ENCODE peak calls at places on chromosomes 4 and X, in four cellular contexts. One of them, this sample, is unnamed.

GRCh38 chrX:111353810-111354209 is 58.2 kb downstream of the DCX start:
- DNase-seq in tibial nerve: no peak
- DNase-seq in IMR-90: no peak
- DNase-seq in Peyer's patch: no peak
- DNase-seq in this sample: no peak

GRCh38 chrX:51598899-51599298 is 19.8 kb downstream of the CENPVL3 start:
- DNase-seq in IMR-90: no peak
- DNase-seq in Peyer's patch: no peak
- DNase-seq in tibial nerve: no peak
- DNase-seq in this sample: no peak

GRCh38 chr4:125423124-125423523 is 108.4 kb downstream of the FAT4 start:
- DNase-seq in tibial nerve: no peak
- DNase-seq in IMR-90: no peak
- DNase-seq in Peyer's patch: no peak
- DNase-seq in this sample: no peak

GRCh38 chr4:168836482-168836881 is 173.6 kb downstream of the CBR4 start:
- DNase-seq in IMR-90: no peak
- DNase-seq in Peyer's patch: no peak
- DNase-seq in tibial nerve: no peak
- DNase-seq in this sample: no peak

GRCh38 chrX:53356186-53356585 is 66.3 kb downstream of the SMC1A start:
- DNase-seq in tibial nerve: no peak
- DNase-seq in IMR-90: no peak
- DNase-seq in Peyer's patch: no peak
- DNase-seq in this sample: no peak

GRCh38 chrX:107025538-107025937 is 25.5 kb upstream of the MORC4 start:
- DNase-seq in Peyer's patch: no peak
- DNase-seq in IMR-90: peak; percentile 24
- DNase-seq in tibial nerve: no peak
- DNase-seq in this sample: no peak

GRCh38 chr4:156294577-156294976 is 340.9 kb upstream of the CTSO start:
- DNase-seq in tibial nerve: no peak
- DNase-seq in IMR-90: peak; percentile 87
- DNase-seq in Peyer's patch: no peak
- DNase-seq in this sample: no peak

GRCh38 chr4:82543131-82543530 is 18.7 kb downstream of the TMEM150C start:
- DNase-seq in tibial nerve: no peak
- DNase-seq in IMR-90: no peak
- DNase-seq in Peyer's patch: no peak
- DNase-seq in this sample: no peak

GRCh38 chrX:7330551-7330950 is 182.6 kb upstream of the PUDP start:
- DNase-seq in IMR-90: peak; percentile 21
- DNase-seq in Peyer's patch: no peak
- DNase-seq in tibial nerve: no peak
- DNase-seq in this sample: no peak

GRCh38 chr4:19936471-19936870 is 315.2 kb upstream of the SLIT2 start:
- DNase-seq in IMR-90: peak; percentile 88
- DNase-seq in Peyer's patch: no peak
- DNase-seq in tibial nerve: no peak
- DNase-seq in this sample: no peak

GRCh38 chr4:139556735-139557505 is 901 bp upstream of the SETD7 start:
- DNase-seq in tibial nerve: peak; percentile 31
- DNase-seq in Peyer's patch: peak; percentile 92
- DNase-seq in IMR-90: no peak
- DNase-seq in this sample: peak; percentile 85

GRCh38 chr4:71559957-71560541 is 221.2 kb downstream of the SLC4A4 start:
- DNase-seq in Peyer's patch: no peak
- DNase-seq in tibial nerve: no peak
- DNase-seq in IMR-90: peak; percentile 64
- DNase-seq in this sample: no peak

GRCh38 chrX:39969826-39970569 is 127.8 kb downstream of the BCOR start:
- DNase-seq in tibial nerve: no peak
- DNase-seq in IMR-90: no peak
- DNase-seq in Peyer's patch: no peak
- DNase-seq in this sample: no peak

GRCh38 chr4:186723207-186724047 is at the start of gene FAT1:
- DNase-seq in IMR-90: peak; percentile 71
- DNase-seq in tibial nerve: peak; percentile 40
- DNase-seq in Peyer's patch: peak; percentile 71
- DNase-seq in this sample: peak; percentile 72

GRCh38 chr4:21625447-21625846 is 323.1 kb downstream of the KCNIP4 start:
- DNase-seq in Peyer's patch: no peak
- DNase-seq in tibial nerve: no peak
- DNase-seq in IMR-90: no peak
- DNase-seq in this sample: no peak

DNA sequence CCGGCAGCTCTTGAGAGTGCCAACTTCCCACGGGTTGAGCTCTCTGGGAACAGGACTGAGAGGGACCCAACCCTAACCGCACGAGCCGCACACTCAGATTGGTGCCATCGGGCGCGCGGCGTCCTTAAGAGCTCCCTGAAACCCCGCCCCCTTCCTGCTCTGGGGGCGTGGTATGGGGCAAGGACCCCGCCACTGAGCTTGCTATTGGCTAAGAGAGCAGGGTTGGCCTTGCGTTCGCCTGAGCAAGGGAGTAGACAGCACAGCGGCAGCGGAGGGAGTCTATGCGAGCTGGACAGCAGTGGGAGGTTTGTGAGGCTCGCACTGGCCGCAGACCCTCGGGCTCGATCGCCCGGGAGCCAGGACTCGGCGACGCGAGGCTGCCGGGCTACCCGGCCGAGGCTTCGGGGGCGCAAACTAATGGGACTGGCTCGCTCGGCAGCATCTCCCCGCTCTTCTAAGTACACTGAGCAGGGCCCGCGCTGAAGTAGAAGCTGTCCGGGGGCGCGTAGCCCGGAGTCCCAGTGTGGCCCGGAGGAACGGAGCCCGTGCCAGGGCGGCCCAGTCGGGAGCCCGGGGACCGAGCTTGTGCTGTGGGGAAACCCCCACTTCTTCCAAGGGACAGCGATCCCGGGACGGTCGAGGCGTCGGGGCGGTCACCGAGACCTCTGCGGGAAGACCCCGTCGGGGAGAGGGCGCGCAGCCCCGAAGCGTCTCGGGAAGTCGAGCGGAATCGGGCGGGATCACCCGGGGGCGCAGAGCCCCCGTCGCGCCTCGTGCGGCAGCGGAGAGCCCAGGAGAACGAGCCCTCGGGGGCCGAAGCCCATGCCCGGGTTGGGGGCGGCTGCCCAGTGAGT is at the start of gene EFNB1:
- DNase-seq in IMR-90: peak; percentile 96
- DNase-seq in tibial nerve: peak; percentile 86
- DNase-seq in Peyer's patch: peak; percentile 95
- DNase-seq in this sample: peak; percentile 92
- TF ChIP-seq POLR2A in IMR-90: peak; percentile 95
- TF ChIP-seq POLR2A in tibial nerve: peak; percentile 97
- TF ChIP-seq POLR2A in Peyer's patch: peak; percentile 97
- TF ChIP-seq POLR2A in this sample: no peak

GRCh38 chr4:56048621-56049427 is 100.1 kb downstream of the CEP135 start:
- DNase-seq in Peyer's patch: peak; percentile 70
- DNase-seq in tibial nerve: no peak
- DNase-seq in IMR-90: peak; percentile 39
- DNase-seq in this sample: peak; percentile 40
- TF ChIP-seq POLR2A in Peyer's patch: peak; percentile 16
- TF ChIP-seq POLR2A in tibial nerve: no peak
- TF ChIP-seq POLR2A in IMR-90: no peak
- TF ChIP-seq POLR2A in this sample: no peak

GRCh38 chr4:6909970-6910339 is 329 bp downstream of the TBC1D14 start:
- DNase-seq in tibial nerve: no peak
- DNase-seq in Peyer's patch: peak; percentile 66
- DNase-seq in IMR-90: no peak
- DNase-seq in this sample: no peak

GRCh38 chr4:6910340-6910959 is 824 bp downstream of the TBC1D14 start:
- DNase-seq in tibial nerve: no peak
- DNase-seq in Peyer's patch: no peak
- DNase-seq in IMR-90: no peak
- DNase-seq in this sample: no peak

GRCh38 chr4:6907658-6908191 is 1.9 kb upstream of the TBC1D14 start:
- DNase-seq in tibial nerve: no peak
- DNase-seq in Peyer's patch: peak; percentile 81
- DNase-seq in IMR-90: no peak
- DNase-seq in this sample: peak; percentile 73

GRCh38 chr4:6908397-6909112 is 1.1 kb upstream of the TBC1D14 start:
- DNase-seq in Peyer's patch: peak; percentile 44
- DNase-seq in IMR-90: peak; percentile 50
- DNase-seq in tibial nerve: no peak
- DNase-seq in this sample: no peak

GRCh38 chr4:6909113-6909969 is at the start of gene TBC1D14:
- DNase-seq in IMR-90: peak; percentile 81
- DNase-seq in Peyer's patch: peak; percentile 95
- DNase-seq in tibial nerve: peak; percentile 76
- DNase-seq in this sample: peak; percentile 89
- TF ChIP-seq POLR2A in IMR-90: peak; percentile 90
- TF ChIP-seq POLR2A in Peyer's patch: peak; percentile 64
- TF ChIP-seq POLR2A in tibial nerve: peak; percentile 54
- TF ChIP-seq POLR2A in this sample: no peak

DNA sequence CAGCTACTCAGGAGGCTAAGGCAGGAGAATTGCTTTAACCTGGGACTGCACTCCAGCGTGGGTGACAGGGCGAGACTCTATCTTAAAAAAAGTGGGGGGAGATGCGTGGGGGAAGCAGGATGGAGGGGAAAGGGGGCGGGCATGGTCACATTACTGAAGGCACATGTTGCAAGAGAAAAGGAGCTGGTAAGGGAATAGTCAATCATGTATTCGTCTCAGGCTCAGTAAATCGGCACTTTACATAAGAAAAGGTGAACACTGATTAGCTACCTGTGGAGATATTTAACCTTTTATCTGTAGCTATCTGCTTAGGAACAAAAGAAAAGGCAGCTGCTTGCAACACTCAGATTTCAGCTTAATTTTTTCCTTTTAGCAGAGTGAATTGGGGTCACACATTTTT is 132.5 kb downstream of the PLS3 start:
- DNase-seq in IMR-90: no peak
- DNase-seq in Peyer's patch: no peak
- DNase-seq in tibial nerve: no peak
- DNase-seq in this sample: no peak
- TF ChIP-seq POLR2A in IMR-90: no peak
- TF ChIP-seq POLR2A in Peyer's patch: no peak
- TF ChIP-seq POLR2A in tibial nerve: no peak
- TF ChIP-seq POLR2A in this sample: no peak

GRCh38 chr4:73871911-73872310 is 2.7 kb downstream of the CXCL1 start:
- DNase-seq in IMR-90: no peak
- DNase-seq in Peyer's patch: no peak
- DNase-seq in tibial nerve: no peak
- DNase-seq in this sample: no peak

GRCh38 chr4:73870778-73871177 is 1.6 kb downstream of the CXCL1 start:
- DNase-seq in tibial nerve: no peak
- DNase-seq in IMR-90: no peak
- DNase-seq in Peyer's patch: no peak
- DNase-seq in this sample: no peak

GRCh38 chr4:73870260-73870659 is 1.1 kb downstream of the CXCL1 start:
- DNase-seq in tibial nerve: no peak
- DNase-seq in IMR-90: no peak
- DNase-seq in Peyer's patch: peak; percentile 50
- DNase-seq in this sample: peak; percentile 29

GRCh38 chr4:73874386-73874785 is 5.2 kb downstream of the CXCL1 start:
- DNase-seq in IMR-90: no peak
- DNase-seq in tibial nerve: no peak
- DNase-seq in Peyer's patch: no peak
- DNase-seq in this sample: no peak

GRCh38 chr4:73872331-73873108 is 3.3 kb downstream of the CXCL1 start:
- DNase-seq in IMR-90: no peak
- DNase-seq in tibial nerve: no peak
- DNase-seq in Peyer's patch: no peak
- DNase-seq in this sample: no peak
- TF ChIP-seq POLR2A in IMR-90: no peak
- TF ChIP-seq POLR2A in tibial nerve: no peak
- TF ChIP-seq POLR2A in Peyer's patch: no peak
- TF ChIP-seq POLR2A in this sample: no peak

GRCh38 chrX:128460835-128461234 is 408.6 kb upstream of the ACTRT1 start:
- DNase-seq in Peyer's patch: no peak
- DNase-seq in tibial nerve: no peak
- DNase-seq in IMR-90: no peak
- DNase-seq in this sample: no peak
- TF ChIP-seq POLR2A in Peyer's patch: no peak
- TF ChIP-seq POLR2A in tibial nerve: no peak
- TF ChIP-seq POLR2A in IMR-90: no peak
- TF ChIP-seq POLR2A in this sample: no peak

GRCh38 chr4:122826596-122827257 is at the start of gene FGF2:
- DNase-seq in Peyer's patch: peak; percentile 59
- DNase-seq in IMR-90: peak; percentile 60
- DNase-seq in tibial nerve: peak; percentile 54
- DNase-seq in this sample: peak; percentile 31
- TF ChIP-seq POLR2A in Peyer's patch: no peak
- TF ChIP-seq POLR2A in IMR-90: peak; percentile 71
- TF ChIP-seq POLR2A in tibial nerve: peak; percentile 70
- TF ChIP-seq POLR2A in this sample: no peak

GRCh38 chr4:2535386-2536192 is 858 bp upstream of the FAM193A start:
- DNase-seq in Peyer's patch: peak; percentile 69
- DNase-seq in tibial nerve: no peak
- DNase-seq in IMR-90: peak; percentile 5
- DNase-seq in this sample: peak; percentile 35
- TF ChIP-seq POLR2A in Peyer's patch: peak; percentile 61
- TF ChIP-seq POLR2A in tibial nerve: no peak
- TF ChIP-seq POLR2A in IMR-90: peak; percentile 66
- TF ChIP-seq POLR2A in this sample: no peak

This sample was measured in stomach.